ENCODE peak calls at places on chromosomes 6 and 20, in nine cellular contexts. W is RWPE1, L is AG09309, E is cardiac muscle cell, G is cardiac fibroblast, M is tibial artery, K is foreskin fibroblast, Y is fibroblast of lung, O is IMR-90. D is an unnamed sample.

GRCh38 chr6:7896465-7896987 is 14.1 kb downstream of the TXNDC5 start:
- DNase-seq in L (no peak), E (no peak), G (no peak), K (no peak), Y (no peak), W (no peak), O (no peak), M (no peak), D (no peak)

GRCh38 chr6:122077603-122078002 is 321.8 kb upstream of the HSF2 start:
- DNase-seq in M (no peak), Y (no peak), O (no peak), L (no peak), W (no peak), E (no peak), G (no peak), K (no peak), D (no peak)

GRCh38 chr6:8170245-8170644 is 67.9 kb upstream of the EEF1E1 start:
- DNase-seq in L (no peak), W (no peak), G (no peak), K (no peak), E (no peak), O (no peak), Y (no peak), M (no peak), D (no peak)

GRCh38 chr20:57398901-57399535 is 7.8 kb downstream of the RBM38 start:
- DNase-seq in G (no peak), W (no peak), M (no peak), K (no peak), Y (no peak), O (no peak), L (no peak), E (no peak), D (no peak)

GRCh38 chr20:46954490-46955038 is 59.9 kb downstream of the EYA2 start:
- DNase-seq in L (peak; percentile 99), M (no peak), W (peak; percentile 77), K (peak; percentile 90), O (peak; percentile 99), E (no peak), G (peak; percentile 81), Y (peak; percentile 94), D (no peak)

GRCh38 chr6:31222496-31222895 is 49.4 kb downstream of the HLA-C start:
- DNase-seq in G (no peak), M (no peak), K (no peak), L (no peak), O (no peak), Y (no peak), E (no peak), W (no peak), D (no peak)

GRCh38 chr20:48597521-48598302 is 230.1 kb downstream of the PREX1 start:
- DNase-seq in Y (no peak), G (no peak), L (no peak), W (no peak), M (no peak), E (no peak), K (no peak), O (no peak), D (no peak)

GRCh38 chr6:27532820-27533538 is 60.1 kb upstream of the ZNF184 start:
- DNase-seq in E (peak; percentile 43), M (no peak), Y (no peak), L (no peak), K (no peak), G (peak; percentile 13), O (peak; percentile 46), W (peak; percentile 58), D (no peak)

GRCh38 chr6:154555075-154555677 is 44.7 kb upstream of the CNKSR3 start:
- DNase-seq in W (peak; percentile 78), G (peak; percentile 14), M (no peak), E (no peak), Y (no peak), O (peak; percentile 8), L (no peak), K (peak; percentile 13), D (no peak)

GRCh38 chr6:39786636-39787035 is 5.5 kb upstream of the DAAM2 start:
- DNase-seq in W (no peak), Y (no peak), O (no peak), M (no peak), G (no peak), L (no peak), E (no peak), K (no peak), D (no peak)

GRCh38 chr6:100160913-100161312 is 166.9 kb upstream of the MCHR2 start:
- DNase-seq in E (no peak), G (no peak), W (no peak), O (no peak), L (no peak), K (no peak), Y (no peak), M (no peak), D (no peak)

GRCh38 chr6:109714156-109714555 is 23.1 kb downstream of the FIG4 start:
- DNase-seq in O (no peak), E (no peak), M (no peak), G (no peak), L (no peak), W (no peak), K (no peak), Y (no peak), D (no peak)

GRCh38 chr6:32819729-32820128 is 2.9 kb upstream of the HLA-DOB start:
- DNase-seq in M (no peak), W (peak; percentile 88), Y (peak; percentile 41), L (peak; percentile 57), E (no peak), K (peak; percentile 71), G (peak; percentile 39), O (peak; percentile 79), D (no peak)

GRCh38 chr6:126804255-126805064 is 314.0 kb upstream of the RSPO3 start:
- DNase-seq in M (no peak), O (peak; percentile 55), L (no peak), G (peak; percentile 69), E (peak; percentile 70), K (peak; percentile 50), W (peak; percentile 36), Y (peak; percentile 73), D (no peak)

GRCh38 chr6:3359973-3360726 is 96.7 kb downstream of the SLC22A23 start:
- DNase-seq in W (no peak), O (no peak), M (no peak), Y (no peak), K (no peak), L (no peak), E (no peak), G (no peak), D (no peak)

GRCh38 chr6:40998661-40999060 is 40.4 kb downstream of the UNC5CL start:
- DNase-seq in L (no peak), M (no peak), O (no peak), Y (no peak), G (peak; percentile 4), W (no peak), E (peak; percentile 44), K (no peak), D (no peak)

DNA sequence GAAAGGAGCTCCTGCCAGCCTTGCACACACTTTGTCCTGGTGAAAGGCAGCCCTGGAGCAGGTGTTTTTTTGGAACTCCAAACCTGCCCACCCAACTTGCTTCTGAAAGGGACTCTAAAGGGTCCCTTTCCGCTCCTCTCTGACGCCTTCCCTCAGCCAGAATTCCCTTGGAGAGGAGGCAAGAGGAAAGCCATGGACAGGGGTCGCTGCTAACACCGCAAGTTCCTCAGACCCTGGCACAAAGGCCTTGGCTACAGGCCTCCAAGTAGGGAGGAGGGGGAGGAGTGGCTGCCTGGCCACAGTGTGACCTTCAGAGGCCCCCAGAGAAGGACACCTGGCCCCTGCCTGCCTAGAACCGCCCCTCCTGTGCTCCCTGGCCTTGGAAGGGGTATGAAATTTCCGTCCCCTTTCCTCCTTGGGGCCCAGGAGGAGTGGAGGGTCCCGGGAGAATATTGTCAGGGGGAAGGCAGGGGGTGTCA is 2.6 kb downstream of the VEGFA start:
- DNase-seq in O (no peak), K (no peak), L (no peak), G (peak; percentile 32), Y (peak; percentile 46), M (no peak), W (no peak), E (peak; percentile 79), D (peak; percentile 32)
- TF ChIP-seq CTCF in O (no peak), K (peak; percentile 12), L (peak; percentile 3), G (peak; percentile 1), Y (no peak), M (no peak), W (no peak), E (peak; percentile 16), D (peak; percentile 28)

DNA sequence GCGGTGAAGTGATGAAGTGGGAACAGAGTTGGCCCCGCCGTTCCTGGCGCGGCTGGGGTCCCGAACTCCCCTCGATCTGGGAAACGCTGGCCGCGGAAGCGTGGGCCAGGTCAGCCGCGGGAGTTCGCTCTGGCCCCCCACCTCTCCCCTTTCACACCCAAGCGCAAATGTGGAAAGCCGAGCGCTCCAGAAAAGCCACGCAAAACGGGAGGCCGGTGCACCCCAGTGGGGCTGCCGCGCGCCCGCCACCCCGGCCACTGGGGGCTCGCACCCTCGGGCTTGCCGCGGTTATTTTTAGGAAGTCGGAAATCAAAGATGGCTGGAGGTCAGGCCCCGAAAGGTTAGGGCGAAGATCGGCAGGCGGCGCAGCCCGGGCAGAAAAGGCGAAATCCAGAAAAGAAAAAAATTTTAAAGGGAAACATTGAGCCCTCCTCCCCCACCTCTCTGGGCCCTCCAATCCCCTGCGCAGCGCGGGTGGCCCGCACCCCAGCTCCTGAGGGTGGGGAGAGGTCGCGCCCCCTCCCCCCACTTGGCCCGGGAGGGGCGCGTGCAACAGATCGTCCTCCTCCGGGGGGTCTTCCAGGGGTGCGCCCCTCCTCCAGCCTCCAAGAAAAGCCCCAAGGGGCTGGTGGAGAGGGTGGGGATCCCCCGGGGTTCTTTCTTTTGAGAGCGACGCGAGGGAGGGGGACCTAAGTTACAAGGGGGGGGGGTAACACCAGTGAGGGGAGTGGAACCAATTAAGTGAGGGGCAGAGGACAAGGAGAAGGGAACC is 915 bp downstream of the SALL4 start:
- DNase-seq in E (peak; percentile 66), G (no peak), K (no peak), L (no peak), M (no peak), Y (peak; percentile 7), W (no peak), O (no peak), D (peak; percentile 28)
- TF ChIP-seq CTCF in E (peak; percentile 29), G (peak; percentile 2), K (peak; percentile 21), L (peak; percentile 13), M (no peak), Y (no peak), W (peak; percentile 32), O (peak; percentile 0), D (peak; percentile 31)

DNA sequence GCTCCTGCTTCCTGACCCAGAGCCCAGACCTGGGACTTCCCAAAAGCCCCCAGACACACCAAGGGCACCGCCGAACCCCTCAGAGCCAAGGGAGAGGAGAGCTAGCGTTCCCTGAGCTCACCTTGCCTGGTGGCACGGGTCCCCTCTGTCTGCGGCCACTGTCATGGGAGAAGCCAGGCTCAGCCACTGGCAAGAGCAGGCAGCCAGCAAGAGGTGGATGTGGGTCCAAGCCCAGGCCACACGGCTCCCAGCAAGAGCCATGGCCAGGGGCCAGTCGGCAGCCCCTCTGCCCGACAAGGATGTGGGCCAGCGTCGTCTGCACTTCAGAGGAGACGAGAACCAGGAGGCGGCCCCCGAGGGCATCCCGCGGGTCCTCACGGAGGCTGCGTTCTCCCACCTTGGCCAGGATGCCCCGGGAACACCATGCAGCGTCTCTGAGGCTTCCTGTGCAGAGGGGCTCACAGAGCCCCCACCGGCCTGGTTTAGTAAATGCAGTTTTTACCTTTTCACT is 2.2 kb upstream of the PPDPF start:
- DNase-seq in K (no peak), E (no peak), G (no peak), L (no peak), M (no peak), Y (no peak), W (no peak), O (no peak), D (peak; percentile 8)
- TF ChIP-seq CTCF in K (no peak), E (no peak), G (no peak), L (no peak), M (no peak), Y (no peak), W (no peak), O (peak; percentile 5), D (peak; percentile 27)

GRCh38 chr20:49821850-49822249 is 9.2 kb downstream of the SLC9A8 start:
- DNase-seq in Y (peak; percentile 62), G (peak; percentile 77), M (no peak), L (no peak), E (no peak), O (peak; percentile 71), K (peak; percentile 28), W (no peak), D (no peak)
- TF ChIP-seq CTCF in Y (peak; percentile 16), G (peak; percentile 39), M (no peak), L (peak; percentile 65), E (peak; percentile 53), O (peak; percentile 42), K (peak; percentile 37), W (peak; percentile 31), D (no peak)